ENCODE peak calls at places on chromosomes 11 and 22, in ten cellular contexts. Q is HCT116, F is transverse colon, L is endothelial cell of umbilical vein, N is sigmoid colon, K is SK-N-SH, X is GM12891, H is esophagus muscularis mucosa, E is GM23338, D is HL-60. O is an unnamed sample.

GRCh38 chr11:11252403-11252802 is 100.6 kb downstream of the CSNK2A3 start:
- DNase-seq in Q (no peak), F (no peak), E (no peak), D (no peak), L (no peak), H (no peak), K (no peak), N (no peak), X (no peak), O (no peak)

GRCh38 chr11:1389932-1390587 is at the start of gene BRSK2:
- DNase-seq in F (no peak), L (no peak), Q (no peak), H (no peak), N (no peak), D (no peak), E (peak), K (no peak), X (no peak), O (no peak)

GRCh38 chr22:50505776-50506610 is 1.5 kb downstream of the LMF2 start:
- DNase-seq in Q (no peak), D (no peak), H (no peak), K (no peak), L (no peak), F (no peak), N (peak), E (no peak), X (no peak), O (no peak)

GRCh38 chr11:12285811-12286222 is 91.6 kb upstream of the PARVA start:
- DNase-seq in E (no peak), Q (no peak), D (no peak), F (no peak), H (no peak), K (peak), N (no peak), X (no peak), L (peak), O (peak)

GRCh38 chr11:35290876-35291275 is 128.5 kb downstream of the SLC1A2 start:
- DNase-seq in H (no peak), D (no peak), Q (no peak), X (no peak), K (no peak), L (no peak), E (no peak), F (no peak), N (no peak), O (no peak)

GRCh38 chr11:123103326-123103980 is 41.5 kb upstream of the HSPA8 start:
- DNase-seq in D (no peak), N (peak), K (peak), X (peak), F (peak), L (peak), E (peak), H (peak), Q (peak), O (no peak)

GRCh38 chr22:37485714-37486223 is 415 bp downstream of the MFNG start:
- DNase-seq in X (peak), E (no peak), H (no peak), Q (no peak), L (peak), F (no peak), N (no peak), K (no peak), D (peak), O (no peak)

GRCh38 chr11:48101044-48101733 is 115.4 kb upstream of the OR4B1 start:
- DNase-seq in H (peak), X (no peak), Q (no peak), D (no peak), L (no peak), K (no peak), N (no peak), E (no peak), F (no peak), O (peak)

GRCh38 chr22:20551805-20552449 is 44.5 kb downstream of the MED15 start:
- DNase-seq in Q (no peak), H (no peak), F (no peak), N (peak), K (no peak), X (no peak), D (no peak), E (no peak), L (peak), O (no peak)

GRCh38 chr11:71301046-71301857 is 48.9 kb upstream of the SHANK2 start:
- DNase-seq in D (no peak), X (no peak), K (no peak), N (peak), L (no peak), E (no peak), Q (no peak), H (peak), F (no peak), O (peak)

GRCh38 chr22:32476286-32476685 is 1.7 kb downstream of the FBXO7 start:
- DNase-seq in K (no peak), E (no peak), D (no peak), X (no peak), F (no peak), L (peak), H (no peak), N (no peak), Q (no peak), O (no peak)

GRCh38 chr11:16154715-16155396 is 201.5 kb downstream of the SOX6 start:
- DNase-seq in D (no peak), K (no peak), H (no peak), F (no peak), L (no peak), Q (no peak), N (no peak), E (no peak), X (no peak), O (no peak)

GRCh38 chr11:124725719-124726105 is 14.0 kb upstream of the NRGN start:
- DNase-seq in D (no peak), H (no peak), L (peak), K (no peak), N (no peak), Q (no peak), F (no peak), E (no peak), X (no peak), O (no peak)

GRCh38 chr11:128830836-128831780 is 36.0 kb downstream of the KCNJ1 start:
- DNase-seq in X (peak), H (no peak), N (peak), F (peak), Q (peak), L (peak), K (peak), D (peak), E (peak), O (no peak)

GRCh38 chr11:123601136-123601535 is 53.3 kb downstream of the SCN3B start:
- DNase-seq in D (no peak), F (no peak), K (no peak), X (no peak), L (no peak), E (no peak), H (no peak), Q (no peak), N (no peak), O (no peak)

DNA sequence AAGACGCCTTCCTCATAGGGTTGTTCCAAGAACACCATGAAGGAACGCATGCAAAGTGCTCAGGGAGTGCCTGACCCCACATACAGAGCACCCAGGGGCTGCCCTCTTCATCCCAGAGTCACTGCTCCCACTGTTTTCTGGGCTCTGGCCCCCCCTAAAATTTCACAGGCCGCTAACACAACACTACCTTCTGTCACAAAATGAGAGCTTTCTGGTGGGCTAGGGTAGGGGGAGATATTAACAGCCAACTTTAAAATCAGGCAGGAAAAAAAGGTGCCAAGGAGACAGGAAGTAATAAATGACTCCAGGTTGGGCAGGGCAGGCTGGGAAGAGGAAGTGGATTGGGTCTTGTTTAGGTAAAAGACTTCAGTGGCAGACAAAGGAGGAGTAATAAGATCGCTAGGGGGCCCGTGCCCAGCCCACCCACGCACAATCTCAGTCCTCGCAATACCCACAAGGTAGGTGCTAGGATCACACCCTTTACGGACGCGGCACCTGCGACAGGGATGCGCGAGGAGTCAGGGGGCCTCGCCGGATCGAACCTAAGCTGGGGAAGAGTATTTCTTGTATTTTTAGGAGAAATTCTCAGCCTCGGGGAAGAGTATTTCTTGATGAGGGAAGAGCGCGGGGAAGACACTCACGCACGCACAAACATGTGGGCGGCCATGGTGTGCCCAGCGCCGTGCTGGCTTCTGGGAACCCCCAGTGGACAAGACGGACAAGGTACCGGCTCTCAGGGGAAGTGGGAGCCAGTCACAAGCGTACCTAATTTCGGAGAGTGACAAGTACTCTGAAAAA is 911 bp upstream of the FAM118A start:
- DNase-seq in L (no peak), D (peak), X (no peak), F (peak), E (peak), N (no peak), H (no peak), K (no peak), Q (peak), O (no peak)
- TF ChIP-seq POLR2AphosphoS5 in L (no peak), D (no peak), X (no peak), F (no peak), E (no peak), N (no peak), H (no peak), K (no peak), Q (no peak), O (no peak)

DNA sequence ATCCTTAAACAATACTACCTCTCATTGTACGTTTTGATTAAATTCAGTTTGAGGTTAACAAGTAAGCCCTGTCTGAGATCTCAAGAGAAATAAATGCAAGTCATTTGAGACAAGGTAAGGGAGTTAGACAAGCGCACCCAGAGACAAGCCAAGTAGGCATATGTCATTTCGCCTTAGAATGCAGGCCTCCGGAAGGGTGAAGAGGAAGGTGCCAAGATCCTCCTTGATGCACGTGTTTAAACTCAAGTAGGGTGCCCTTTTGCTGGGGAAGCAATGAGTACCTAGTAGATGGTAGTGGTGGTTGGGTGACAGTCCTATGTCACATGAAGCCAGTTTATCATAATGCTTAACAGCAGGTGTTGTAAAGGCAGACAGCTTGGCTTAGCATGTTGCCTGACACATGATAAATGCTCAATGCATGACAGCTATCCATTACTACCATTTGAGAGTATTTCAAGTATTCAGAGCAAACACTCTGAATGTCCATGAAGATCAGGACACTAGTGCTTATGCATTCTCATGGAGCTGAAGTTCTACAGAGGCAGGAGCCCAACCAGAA is 415.9 kb downstream of the TMEM135 start:
- DNase-seq in F (no peak), X (no peak), E (no peak), Q (no peak), N (no peak), L (no peak), D (no peak), K (no peak), H (no peak), O (no peak)
- TF ChIP-seq POLR2AphosphoS5 in F (no peak), X (no peak), E (no peak), Q (no peak), N (no peak), L (no peak), D (no peak), K (no peak), H (no peak), O (no peak)

GRCh38 chr11:62648967-62649364 is 2.6 kb upstream of the GANAB start:
- DNase-seq in X (no peak), Q (no peak), E (no peak), D (no peak), F (no peak), K (no peak), H (no peak), N (no peak), L (no peak), O (no peak)

GRCh38 chr11:62648185-62648966 is 2.0 kb upstream of the GANAB start:
- DNase-seq in E (no peak), N (no peak), Q (no peak), H (no peak), F (no peak), K (no peak), X (no peak), L (no peak), D (no peak), O (no peak)

GRCh38 chr11:62646825-62647608 is 604 bp upstream of the GANAB start:
- DNase-seq in N (peak), D (no peak), H (no peak), L (no peak), E (no peak), X (no peak), Q (no peak), K (peak), F (no peak), O (no peak)

GRCh38 chr11:62645934-62646824 is at the start of gene GANAB:
- DNase-seq in K (peak), Q (peak), L (peak), H (peak), F (peak), N (peak), X (peak), D (peak), E (peak), O (peak)

GRCh38 chr11:62647609-62648005 is 1.2 kb upstream of the GANAB start:
- DNase-seq in Q (no peak), X (no peak), H (no peak), F (no peak), N (no peak), L (no peak), D (no peak), K (no peak), E (no peak), O (no peak)
- TF ChIP-seq POLR2AphosphoS5 in Q (no peak), X (no peak), H (no peak), F (no peak), N (no peak), L (no peak), D (peak), K (no peak), E (no peak), O (no peak)

GRCh38 chr22:33923033-33923432 is 2.8 kb upstream of the LARGE1 start:
- DNase-seq in Q (no peak), L (no peak), E (no peak), K (no peak), H (no peak), X (no peak), D (no peak), F (no peak), N (no peak), O (no peak)

GRCh38 chr22:33925194-33925593 is 4.9 kb upstream of the LARGE1 start:
- DNase-seq in F (no peak), N (no peak), H (no peak), X (no peak), Q (no peak), D (no peak), L (no peak), K (no peak), E (no peak), O (no peak)

GRCh38 chr22:33922268-33922667 is 2.0 kb upstream of the LARGE1 start:
- DNase-seq in N (peak), D (no peak), H (no peak), E (peak), K (no peak), Q (no peak), X (no peak), L (no peak), F (peak), O (no peak)

GRCh38 chr22:33921576-33922181 is 1.4 kb upstream of the LARGE1 start:
- DNase-seq in N (peak), K (peak), F (peak), X (peak), H (peak), L (no peak), D (no peak), E (peak), Q (no peak), O (peak)

DNA sequence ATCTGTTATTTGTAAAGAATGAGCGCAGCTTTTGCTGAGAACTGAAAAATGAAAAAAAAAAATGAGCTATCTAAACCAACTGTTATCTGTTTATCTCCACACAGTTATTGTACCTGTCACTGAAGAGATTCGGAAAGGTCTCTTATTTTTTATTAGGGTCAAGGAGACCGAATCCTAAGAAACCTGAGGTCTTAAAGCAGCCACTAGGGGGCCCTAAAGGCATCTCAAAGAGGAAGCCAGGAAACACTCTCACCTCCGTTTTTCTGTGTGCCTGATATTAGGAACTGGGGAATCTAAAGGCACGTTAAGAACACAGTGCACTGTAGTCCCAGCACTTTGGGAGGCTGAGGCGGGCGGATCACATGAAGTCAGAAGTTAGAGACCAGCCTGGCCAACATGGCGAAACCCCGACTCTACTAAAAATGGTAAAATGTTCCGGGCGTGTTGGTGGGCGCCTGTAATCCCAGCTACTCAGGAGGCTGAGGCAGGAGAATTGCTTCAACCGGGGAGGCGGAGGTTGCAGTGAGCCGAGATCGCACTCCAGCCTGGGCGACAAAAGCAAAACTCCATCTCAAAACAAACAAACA is 3.5 kb upstream of the LARGE1 start:
- DNase-seq in F (peak), N (peak), X (peak), Q (peak), E (peak), H (no peak), L (peak), D (peak), K (peak), O (no peak)
- TF ChIP-seq POLR2AphosphoS5 in F (no peak), N (no peak), X (no peak), Q (no peak), E (no peak), H (no peak), L (no peak), D (no peak), K (no peak), O (no peak)

DNA sequence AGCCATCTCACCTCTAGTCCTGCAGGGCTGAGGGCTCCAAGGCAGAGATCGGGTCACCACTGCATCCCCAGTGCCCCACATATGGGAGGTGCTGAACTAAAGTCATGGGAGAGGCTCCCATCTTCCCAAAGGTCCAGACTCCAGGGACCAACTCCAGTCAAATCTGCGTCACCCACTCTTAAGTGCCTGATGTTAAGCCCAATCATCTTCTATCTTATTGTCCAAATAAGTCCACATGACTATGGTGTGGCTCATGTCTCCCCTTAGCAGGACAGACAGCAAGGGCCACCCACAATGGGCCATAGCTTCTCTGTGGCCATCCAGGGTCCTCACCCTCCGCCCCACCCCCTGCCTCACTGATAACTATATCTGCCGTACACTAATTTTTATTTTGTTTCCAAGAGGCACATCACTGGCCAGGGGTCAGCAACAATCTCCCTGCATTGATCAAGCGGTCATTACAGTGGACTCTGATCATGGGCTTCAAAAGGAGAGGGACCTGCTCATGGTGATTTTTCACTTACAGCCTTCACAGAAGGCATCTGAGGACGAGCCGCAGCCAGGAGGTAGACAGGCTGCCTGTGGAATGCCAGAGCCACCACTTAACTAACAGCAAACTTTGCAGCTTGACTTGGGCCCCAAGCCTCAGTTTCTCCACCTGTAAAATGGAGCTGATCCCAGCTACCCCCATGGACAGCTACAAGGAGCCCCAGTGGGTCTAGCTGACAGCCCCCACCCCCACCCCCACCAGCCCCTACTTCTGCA is 23.3 kb downstream of the MYH9 start:
- DNase-seq in Q (no peak), E (no peak), K (no peak), D (no peak), L (no peak), F (no peak), N (no peak), X (no peak), H (no peak), O (no peak)
- TF ChIP-seq POLR2AphosphoS5 in Q (no peak), E (no peak), K (no peak), D (no peak), L (no peak), F (no peak), N (peak), X (no peak), H (no peak), O (no peak)

DNA sequence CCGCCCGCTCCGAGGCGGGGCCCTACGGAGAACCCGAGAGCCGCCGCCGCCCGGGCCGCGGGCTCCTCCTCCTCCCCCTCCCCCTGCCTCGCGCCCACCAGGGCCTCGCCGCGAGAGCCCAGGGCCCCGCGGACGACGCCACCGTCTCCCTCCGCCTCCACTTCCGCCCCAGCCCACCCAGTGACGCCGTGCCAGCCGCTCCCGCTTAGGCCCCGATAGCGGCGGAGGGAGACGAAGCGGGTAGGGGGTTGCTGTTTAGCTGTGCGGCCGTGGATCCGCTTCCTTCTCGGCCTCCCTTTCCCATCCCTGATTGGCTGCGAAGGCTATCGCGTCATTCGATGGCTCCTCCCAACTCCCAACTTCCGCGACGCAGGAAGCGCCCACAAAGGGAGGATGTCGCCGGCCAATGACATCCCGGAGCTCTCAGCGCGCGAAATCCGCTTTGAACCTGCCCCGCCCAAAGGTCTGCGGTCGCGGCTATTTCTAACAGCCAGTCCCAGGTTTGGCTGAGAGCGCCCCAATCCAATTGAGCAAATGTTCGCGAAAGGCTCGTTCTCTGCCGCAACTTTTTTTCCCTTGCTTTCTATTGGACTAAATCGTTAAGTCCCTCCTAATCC is at the start of gene FAM76B:
- DNase-seq in E (peak), D (peak), L (peak), X (peak), H (peak), Q (peak), F (peak), K (peak), N (peak), O (peak)
- TF ChIP-seq POLR2AphosphoS5 in E (peak), D (peak), L (peak), X (peak), H (peak), Q (peak), F (peak), K (peak), N (peak), O (peak)

GRCh38 chr11:4751201-4751600 is 18.5 kb downstream of the OR51F1 start:
- DNase-seq in D (no peak), X (no peak), F (no peak), E (no peak), Q (no peak), H (no peak), N (no peak), K (no peak), L (no peak), O (no peak)
- TF ChIP-seq POLR2AphosphoS5 in D (no peak), X (no peak), F (no peak), E (no peak), Q (no peak), H (no peak), N (no peak), K (no peak), L (no peak), O (no peak)